ENCODE peak calls at places on chromosomes 16 and 17, in seven cellular contexts. V is colonic mucosa, X is AG09309, P is tibial nerve, M is A549, S is Peyer's patch, A is endothelial cell of umbilical vein. Q is an unnamed sample.

GRCh38 chr17:60577147-60577925 is 22.7 kb upstream of the PPM1D start:
- DNase-seq in V (peak; percentile 38), X (no peak), P (peak; percentile 41), M (no peak), S (no peak), A (peak; percentile 67), Q (no peak)

GRCh38 chr16:4273858-4274291 is 1.1 kb upstream of the TFAP4 start:
- DNase-seq in V (peak; percentile 56), X (no peak), P (no peak), M (peak; percentile 82), S (peak; percentile 37), A (peak; percentile 63), Q (no peak)

GRCh38 chr17:7707446-7707845 is 2.4 kb downstream of the EFNB3 start:
- DNase-seq in V (no peak), X (no peak), P (no peak), M (no peak), S (no peak), A (no peak), Q (no peak)

GRCh38 chr17:48724241-48725004 is 1.4 kb downstream of the PRAC2 start:
- DNase-seq in V (peak; percentile 98), X (no peak), P (peak; percentile 87), M (peak; percentile 77), S (peak; percentile 64), A (peak; percentile 69), Q (no peak)

GRCh38 chr17:48770954-48771353 is 42.4 kb upstream of the HOXB13 start:
- DNase-seq in V (no peak), X (no peak), P (no peak), M (no peak), S (no peak), A (no peak), Q (no peak)

GRCh38 chr17:5707482-5707881 is 123.2 kb upstream of the NLRP1 start:
- DNase-seq in V (no peak), X (no peak), P (no peak), M (no peak), S (no peak), A (no peak), Q (no peak)

GRCh38 chr17:78705071-78705470 is 77.0 kb downstream of the CYTH1 start:
- DNase-seq in V (no peak), X (no peak), P (no peak), M (no peak), S (no peak), A (no peak), Q (no peak)

GRCh38 chr17:17783121-17783824 is 53.5 kb downstream of the SREBF1 start:
- DNase-seq in V (peak; percentile 78), X (no peak), P (peak; percentile 45), M (no peak), S (peak; percentile 51), A (peak; percentile 32), Q (peak; percentile 25)

GRCh38 chr17:30274887-30275286 is 16.9 kb downstream of the BLMH start:
- DNase-seq in V (no peak), X (no peak), P (no peak), M (no peak), S (no peak), A (no peak), Q (no peak)

GRCh38 chr16:89919535-89920406 is 1.1 kb downstream of the MC1R start:
- DNase-seq in V (no peak), X (no peak), P (no peak), M (no peak), S (no peak), A (no peak), Q (no peak)

GRCh38 chr17:71511266-71511995 is 609.4 kb upstream of the SOX9 start:
- DNase-seq in V (no peak), X (peak; percentile 14), P (no peak), M (no peak), S (no peak), A (no peak), Q (no peak)

GRCh38 chr17:39141915-39142664 is 9.3 kb downstream of the PLXDC1 start:
- DNase-seq in V (no peak), X (no peak), P (no peak), M (no peak), S (no peak), A (no peak), Q (no peak)

GRCh38 chr16:13021996-13022395 is 120.6 kb downstream of the SHISA9 start:
- DNase-seq in V (no peak), X (no peak), P (no peak), M (no peak), S (no peak), A (no peak), Q (no peak)

GRCh38 chr16:79191933-79192332 is 408.6 kb downstream of the MAF start:
- DNase-seq in V (no peak), X (no peak), P (no peak), M (no peak), S (no peak), A (no peak), Q (no peak)

GRCh38 chr16:4613636-4614570 is 785 bp downstream of the UBALD1 start:
- DNase-seq in V (no peak), X (no peak), P (no peak), M (peak; percentile 36), S (no peak), A (peak; percentile 44), Q (no peak)

GRCh38 chr17:77863814-77864161 is 94.7 kb upstream of the TNRC6C start:
- DNase-seq in V (peak; percentile 80), X (no peak), P (no peak), M (no peak), S (no peak), A (no peak), Q (no peak)

GRCh38 chr17:78925662-78926555 is 722 bp upstream of the TIMP2 start:
- DNase-seq in V (peak; percentile 65), X (peak; percentile 69), P (peak; percentile 90), M (peak; percentile 72), S (peak; percentile 31), A (peak; percentile 85), Q (no peak)

GRCh38 chr17:62652251-62653001 is 25.0 kb downstream of the MRC2 start:
- DNase-seq in V (peak; percentile 60), X (no peak), P (no peak), M (no peak), S (peak; percentile 31), A (peak; percentile 83), Q (peak; percentile 25)

GRCh38 chr17:77003699-77004098 is 135.5 kb downstream of the MGAT5B start:
- DNase-seq in V (no peak), X (no peak), P (no peak), M (no peak), S (no peak), A (no peak), Q (no peak)

GRCh38 chr17:4972752-4973151 is 5.1 kb upstream of the SPAG7 start:
- DNase-seq in V (no peak), X (no peak), P (no peak), M (no peak), S (no peak), A (no peak), Q (no peak)

GRCh38 chr16:70737377-70738082 is 51.7 kb upstream of the MTSS2 start:
- DNase-seq in V (no peak), X (peak; percentile 97), P (peak; percentile 64), M (no peak), S (peak; percentile 62), A (no peak), Q (peak; percentile 63)

GRCh38 chr16:75087040-75087979 is 29.3 kb downstream of the LDHD start:
- DNase-seq in V (peak; percentile 70), X (no peak), P (no peak), M (no peak), S (no peak), A (peak; percentile 96), Q (peak; percentile 44)

GRCh38 chr17:33291248-33292183 is 1.6 kb downstream of the ASIC2 start:
- DNase-seq in V (peak; percentile 38), X (no peak), P (no peak), M (peak; percentile 66), S (no peak), A (peak; percentile 22), Q (no peak)
- TF ChIP-seq CTCF in V (no peak), X (no peak), P (no peak), M (peak; percentile 34), S (no peak), A (no peak), Q (no peak)

GRCh38 chr16:10828851-10829331 is 10.3 kb upstream of the TVP23A start:
- DNase-seq in V (peak; percentile 78), X (peak; percentile 64), P (peak; percentile 84), M (no peak), S (peak; percentile 35), A (peak; percentile 92), Q (peak; percentile 42)
- H3K4me3 ChIP-seq in V (peak overlapping the region; percentile 15), X (peak overlapping the region; percentile 7), P (peak overlapping the region; percentile 13), M (no peak overlapping the region), S (peak overlapping the region; percentile 29), A (no peak overlapping the region), Q (no peak overlapping the region)

GRCh38 chr16:87409153-87409552 is 17.0 kb downstream of the MAP1LC3B start:
- DNase-seq in V (no peak), X (no peak), P (no peak), M (no peak), S (no peak), A (no peak), Q (no peak)

GRCh38 chr16:87407511-87408112 is 15.5 kb downstream of the MAP1LC3B start:
- DNase-seq in V (no peak), X (no peak), P (peak; percentile 44), M (no peak), S (peak; percentile 60), A (peak; percentile 95), Q (no peak)

GRCh38 chr16:87406495-87407088 is 14.5 kb downstream of the MAP1LC3B start:
- DNase-seq in V (no peak), X (no peak), P (no peak), M (no peak), S (no peak), A (no peak), Q (no peak)

GRCh38 chr16:87409781-87410180 is 17.6 kb downstream of the MAP1LC3B start:
- DNase-seq in V (no peak), X (no peak), P (no peak), M (no peak), S (no peak), A (no peak), Q (no peak)

GRCh38 chr16:87404764-87405625 is 12.9 kb downstream of the MAP1LC3B start:
- DNase-seq in V (no peak), X (no peak), P (no peak), M (no peak), S (no peak), A (no peak), Q (no peak)
- TF ChIP-seq CTCF in V (no peak), X (no peak), P (no peak), M (no peak), S (no peak), A (no peak), Q (no peak)

DNA sequence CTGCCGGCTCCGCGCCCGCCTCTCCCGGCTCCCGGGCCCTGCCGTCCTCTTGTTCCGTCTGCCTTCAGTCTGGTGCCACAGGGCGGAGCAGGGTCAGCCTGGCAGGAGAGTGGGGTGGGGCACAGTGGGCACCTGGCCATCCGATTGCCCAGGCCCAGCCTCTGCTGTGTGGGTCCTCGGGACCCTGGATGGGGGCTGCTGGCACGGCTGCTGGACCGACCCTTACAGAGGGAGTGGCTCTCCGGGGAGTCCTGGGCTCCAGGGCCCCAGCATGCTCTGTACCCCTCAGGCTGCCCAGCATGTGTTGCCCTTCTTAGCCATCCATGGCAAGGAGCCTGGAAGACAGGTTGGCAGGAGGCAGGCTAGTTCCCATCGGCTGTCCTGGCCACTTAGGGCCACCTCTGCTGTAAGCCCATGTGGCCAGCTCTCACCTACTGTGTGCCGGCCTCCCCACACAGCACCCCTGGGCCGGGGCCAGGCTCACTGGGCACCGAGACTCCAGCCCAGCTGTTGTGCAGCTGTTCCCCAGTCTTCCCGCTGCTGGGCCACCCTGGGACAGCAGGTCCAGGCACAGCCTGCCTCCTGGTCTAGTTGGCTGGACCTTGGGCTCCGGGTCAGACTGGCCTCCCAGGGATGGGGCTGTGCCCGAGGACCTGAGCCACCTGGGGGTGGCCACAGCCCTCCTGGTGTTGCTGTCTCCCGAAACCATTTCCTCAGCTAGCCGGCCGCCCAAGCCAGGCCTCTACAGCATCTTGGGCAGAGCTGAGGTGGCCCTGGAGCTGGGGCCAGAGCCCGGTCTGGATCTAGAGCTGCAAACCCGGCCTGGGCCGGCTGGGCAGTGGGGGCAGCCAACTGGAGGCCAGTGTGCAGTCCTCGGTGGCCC is 24.9 kb downstream of the BAHCC1 start:
- DNase-seq in V (no peak), X (no peak), P (no peak), M (peak; percentile 56), S (no peak), A (no peak), Q (no peak)
- H3K4me3 ChIP-seq in V (peak overlapping the region; percentile 10), X (peak overlapping the region; percentile 30), P (peak overlapping the region; percentile 41), M (peak overlapping the region; percentile 38), S (peak overlapping the region; percentile 30), A (no peak overlapping the region), Q (no peak overlapping the region)

Q was measured in LNCaP clone FGC.